ENCODE peak calls at places on chromosomes 2 and 18, in seven cellular contexts. One of them, this sample, is unnamed.

GRCh38 chr18:44802508-44802907 is 121.8 kb downstream of the SETBP1 start:
- DNase-seq in Calu3: no peak
- DNase-seq in heart left ventricle: no peak
- DNase-seq in nephron progenitor cell: no peak
- DNase-seq in neural crest cell: no peak
- DNase-seq in AG10803: peak
- DNase-seq in BJ: no peak
- DNase-seq in this sample: no peak

GRCh38 chr2:238285653-238286082 is 2.7 kb downstream of the PER2 start:
- DNase-seq in Calu3: peak
- DNase-seq in heart left ventricle: peak
- DNase-seq in nephron progenitor cell: peak
- DNase-seq in neural crest cell: peak
- DNase-seq in AG10803: peak
- DNase-seq in BJ: peak
- DNase-seq in this sample: no peak

GRCh38 chr2:37713258-37713700 is 41.8 kb upstream of the CDC42EP3 start:
- DNase-seq in Calu3: no peak
- DNase-seq in heart left ventricle: no peak
- DNase-seq in nephron progenitor cell: no peak
- DNase-seq in neural crest cell: no peak
- DNase-seq in AG10803: peak
- DNase-seq in BJ: peak
- DNase-seq in this sample: no peak

GRCh38 chr2:53104263-53104662 is 663.3 kb upstream of the CHAC2 start:
- DNase-seq in Calu3: peak
- DNase-seq in heart left ventricle: no peak
- DNase-seq in nephron progenitor cell: no peak
- DNase-seq in neural crest cell: no peak
- DNase-seq in AG10803: peak
- DNase-seq in BJ: no peak
- DNase-seq in this sample: no peak

GRCh38 chr2:48471048-48471474 is 58.9 kb upstream of the STON1 start:
- DNase-seq in Calu3: peak
- DNase-seq in heart left ventricle: no peak
- DNase-seq in nephron progenitor cell: peak
- DNase-seq in neural crest cell: peak
- DNase-seq in AG10803: peak
- DNase-seq in BJ: peak
- DNase-seq in this sample: no peak

GRCh38 chr2:134911386-134911785 is 7.2 kb upstream of the CCNT2 start:
- DNase-seq in Calu3: no peak
- DNase-seq in heart left ventricle: no peak
- DNase-seq in nephron progenitor cell: no peak
- DNase-seq in neural crest cell: no peak
- DNase-seq in AG10803: no peak
- DNase-seq in BJ: no peak
- DNase-seq in this sample: no peak

GRCh38 chr2:159867557-159868330 is 69.7 kb upstream of the CD302 start:
- DNase-seq in Calu3: no peak
- DNase-seq in heart left ventricle: no peak
- DNase-seq in nephron progenitor cell: no peak
- DNase-seq in neural crest cell: no peak
- DNase-seq in AG10803: no peak
- DNase-seq in BJ: no peak
- DNase-seq in this sample: no peak

GRCh38 chr2:15776629-15776919 is 163.8 kb upstream of the MYCN start:
- DNase-seq in Calu3: no peak
- DNase-seq in heart left ventricle: no peak
- DNase-seq in nephron progenitor cell: no peak
- DNase-seq in neural crest cell: no peak
- DNase-seq in AG10803: no peak
- DNase-seq in BJ: no peak
- DNase-seq in this sample: no peak

GRCh38 chr2:188600536-188601210 is 309.0 kb downstream of the GULP1 start:
- DNase-seq in Calu3: no peak
- DNase-seq in heart left ventricle: no peak
- DNase-seq in nephron progenitor cell: no peak
- DNase-seq in neural crest cell: no peak
- DNase-seq in AG10803: peak
- DNase-seq in BJ: peak
- DNase-seq in this sample: no peak

GRCh38 chr18:77055429-77056310 is 76.9 kb downstream of the MBP start:
- DNase-seq in Calu3: no peak
- DNase-seq in heart left ventricle: peak
- DNase-seq in nephron progenitor cell: no peak
- DNase-seq in neural crest cell: no peak
- DNase-seq in AG10803: no peak
- DNase-seq in BJ: no peak
- DNase-seq in this sample: no peak

GRCh38 chr2:61538920-61539559 is 884 bp upstream of the XPO1 start:
- DNase-seq in Calu3: peak
- DNase-seq in heart left ventricle: no peak
- DNase-seq in nephron progenitor cell: no peak
- DNase-seq in neural crest cell: no peak
- DNase-seq in AG10803: peak
- DNase-seq in BJ: no peak
- DNase-seq in this sample: no peak

GRCh38 chr2:15639323-15640251 is 47.9 kb downstream of the DDX1 start:
- DNase-seq in Calu3: no peak
- DNase-seq in heart left ventricle: no peak
- DNase-seq in nephron progenitor cell: no peak
- DNase-seq in neural crest cell: no peak
- DNase-seq in AG10803: no peak
- DNase-seq in BJ: no peak
- DNase-seq in this sample: no peak

GRCh38 chr2:197255550-197255949 is 55.0 kb downstream of the ANKRD44 start:
- DNase-seq in Calu3: no peak
- DNase-seq in heart left ventricle: peak
- DNase-seq in nephron progenitor cell: peak
- DNase-seq in neural crest cell: peak
- DNase-seq in AG10803: peak
- DNase-seq in BJ: no peak
- DNase-seq in this sample: no peak

GRCh38 chr2:10454505-10454904 is 6.4 kb upstream of the ODC1 start:
- DNase-seq in Calu3: no peak
- DNase-seq in heart left ventricle: peak
- DNase-seq in nephron progenitor cell: no peak
- DNase-seq in neural crest cell: no peak
- DNase-seq in AG10803: no peak
- DNase-seq in BJ: no peak
- DNase-seq in this sample: peak

GRCh38 chr2:870426-870825 is 80.2 kb upstream of the SNTG2 start:
- DNase-seq in Calu3: no peak
- DNase-seq in heart left ventricle: no peak
- DNase-seq in nephron progenitor cell: no peak
- DNase-seq in neural crest cell: no peak
- DNase-seq in AG10803: no peak
- DNase-seq in BJ: no peak
- DNase-seq in this sample: peak

GRCh38 chr2:24832991-24833671 is 39.9 kb downstream of the CENPO start:
- DNase-seq in Calu3: no peak
- DNase-seq in heart left ventricle: no peak
- DNase-seq in nephron progenitor cell: no peak
- DNase-seq in neural crest cell: no peak
- DNase-seq in AG10803: no peak
- DNase-seq in BJ: no peak
- DNase-seq in this sample: peak

GRCh38 chr2:60416221-60417008 is 137.0 kb downstream of the BCL11A start:
- DNase-seq in Calu3: peak
- DNase-seq in heart left ventricle: peak
- DNase-seq in nephron progenitor cell: no peak
- DNase-seq in neural crest cell: no peak
- DNase-seq in AG10803: peak
- DNase-seq in BJ: no peak
- DNase-seq in this sample: no peak

GRCh38 chr2:53969285-53970094 is 1.3 kb downstream of the PSME4 start:
- DNase-seq in Calu3: peak
- DNase-seq in heart left ventricle: no peak
- DNase-seq in nephron progenitor cell: no peak
- DNase-seq in neural crest cell: no peak
- DNase-seq in AG10803: peak
- DNase-seq in BJ: no peak
- DNase-seq in this sample: no peak

GRCh38 chr2:13558368-13558767 is 841.6 kb downstream of the TRIB2 start:
- DNase-seq in Calu3: peak
- DNase-seq in heart left ventricle: no peak
- DNase-seq in nephron progenitor cell: no peak
- DNase-seq in neural crest cell: no peak
- DNase-seq in AG10803: no peak
- DNase-seq in BJ: no peak
- DNase-seq in this sample: no peak

GRCh38 chr2:489838-490237 is 187.4 kb downstream of the TMEM18 start:
- DNase-seq in Calu3: no peak
- DNase-seq in heart left ventricle: no peak
- DNase-seq in nephron progenitor cell: no peak
- DNase-seq in neural crest cell: no peak
- DNase-seq in AG10803: no peak
- DNase-seq in BJ: no peak
- DNase-seq in this sample: no peak

GRCh38 chr18:70299393-70299792 is 10.5 kb downstream of the SOCS6 start:
- DNase-seq in Calu3: no peak
- DNase-seq in heart left ventricle: no peak
- DNase-seq in nephron progenitor cell: no peak
- DNase-seq in neural crest cell: no peak
- DNase-seq in AG10803: no peak
- DNase-seq in BJ: no peak
- DNase-seq in this sample: no peak

GRCh38 chr2:27250652-27251379 is 12.0 kb downstream of the SLC30A3 start:
- DNase-seq in Calu3: no peak
- DNase-seq in heart left ventricle: no peak
- DNase-seq in nephron progenitor cell: no peak
- DNase-seq in neural crest cell: no peak
- DNase-seq in AG10803: no peak
- DNase-seq in BJ: no peak
- DNase-seq in this sample: peak

GRCh38 chr2:226673314-226673723 is 126.3 kb downstream of the IRS1 start:
- DNase-seq in Calu3: peak
- DNase-seq in heart left ventricle: no peak
- DNase-seq in nephron progenitor cell: no peak
- DNase-seq in neural crest cell: no peak
- DNase-seq in AG10803: peak
- DNase-seq in BJ: no peak
- DNase-seq in this sample: no peak

GRCh38 chr2:219003267-219003634 is 10.0 kb upstream of the CRYBA2 start:
- DNase-seq in Calu3: no peak
- DNase-seq in heart left ventricle: no peak
- DNase-seq in nephron progenitor cell: no peak
- DNase-seq in neural crest cell: no peak
- DNase-seq in AG10803: no peak
- DNase-seq in BJ: no peak
- DNase-seq in this sample: no peak

GRCh38 chr2:131077966-131078365 is 15.3 kb downstream of the FAM168B start:
- DNase-seq in Calu3: no peak
- DNase-seq in heart left ventricle: no peak
- DNase-seq in nephron progenitor cell: no peak
- DNase-seq in neural crest cell: no peak
- DNase-seq in AG10803: no peak
- DNase-seq in BJ: no peak
- DNase-seq in this sample: no peak

GRCh38 chr2:22817197-22817596 is 567.8 kb upstream of the KLHL29 start:
- DNase-seq in Calu3: peak
- DNase-seq in heart left ventricle: peak
- DNase-seq in nephron progenitor cell: no peak
- DNase-seq in neural crest cell: no peak
- DNase-seq in AG10803: no peak
- DNase-seq in BJ: no peak
- DNase-seq in this sample: no peak

GRCh38 chr18:72427721-72428120 is 116.4 kb downstream of the CBLN2 start:
- DNase-seq in Calu3: no peak
- DNase-seq in heart left ventricle: no peak
- DNase-seq in nephron progenitor cell: no peak
- DNase-seq in neural crest cell: no peak
- DNase-seq in AG10803: peak
- DNase-seq in BJ: no peak
- DNase-seq in this sample: no peak

GRCh38 chr2:121943285-121943684 is 187.8 kb downstream of the TSN start:
- DNase-seq in Calu3: no peak
- DNase-seq in heart left ventricle: no peak
- DNase-seq in nephron progenitor cell: no peak
- DNase-seq in neural crest cell: no peak
- DNase-seq in AG10803: no peak
- DNase-seq in BJ: no peak
- DNase-seq in this sample: no peak

GRCh38 chr18:68445131-68445530 is 269.8 kb downstream of the TMX3 start:
- DNase-seq in Calu3: no peak
- DNase-seq in heart left ventricle: no peak
- DNase-seq in nephron progenitor cell: no peak
- DNase-seq in neural crest cell: no peak
- DNase-seq in AG10803: no peak
- DNase-seq in BJ: no peak
- DNase-seq in this sample: no peak

GRCh38 chr2:149329068-149329467 is 1.3 kb upstream of the LYPD6 start:
- DNase-seq in Calu3: peak
- DNase-seq in heart left ventricle: no peak
- DNase-seq in nephron progenitor cell: no peak
- DNase-seq in neural crest cell: peak
- DNase-seq in AG10803: no peak
- DNase-seq in BJ: no peak
- DNase-seq in this sample: no peak

GRCh38 chr2:229150317-229150716 is 120.8 kb downstream of the PID1 start:
- DNase-seq in Calu3: no peak
- DNase-seq in heart left ventricle: no peak
- DNase-seq in nephron progenitor cell: no peak
- DNase-seq in neural crest cell: no peak
- DNase-seq in AG10803: no peak
- DNase-seq in BJ: no peak
- DNase-seq in this sample: no peak
- TF ChIP-seq CTCF in Calu3: no peak
- TF ChIP-seq CTCF in heart left ventricle: no peak
- TF ChIP-seq CTCF in nephron progenitor cell: no peak
- TF ChIP-seq CTCF in neural crest cell: no peak
- TF ChIP-seq CTCF in AG10803: no peak
- TF ChIP-seq CTCF in BJ: no peak
- TF ChIP-seq CTCF in this sample: no peak

GRCh38 chr2:230471074-230471473 is 55.1 kb downstream of the SP100 start:
- DNase-seq in Calu3: no peak
- DNase-seq in heart left ventricle: no peak
- DNase-seq in nephron progenitor cell: no peak
- DNase-seq in neural crest cell: no peak
- DNase-seq in AG10803: no peak
- DNase-seq in BJ: no peak
- DNase-seq in this sample: no peak
- TF ChIP-seq CTCF in Calu3: no peak
- TF ChIP-seq CTCF in heart left ventricle: no peak
- TF ChIP-seq CTCF in nephron progenitor cell: no peak
- TF ChIP-seq CTCF in neural crest cell: no peak
- TF ChIP-seq CTCF in AG10803: no peak
- TF ChIP-seq CTCF in BJ: no peak
- TF ChIP-seq CTCF in this sample: no peak

GRCh38 chr2:101793277-101793969 is 95.9 kb downstream of the MAP4K4 start:
- DNase-seq in Calu3: no peak
- DNase-seq in heart left ventricle: peak
- DNase-seq in nephron progenitor cell: no peak
- DNase-seq in neural crest cell: no peak
- DNase-seq in AG10803: no peak
- DNase-seq in BJ: no peak
- DNase-seq in this sample: no peak
- TF ChIP-seq CTCF in Calu3: no peak
- TF ChIP-seq CTCF in heart left ventricle: no peak
- TF ChIP-seq CTCF in nephron progenitor cell: no peak
- TF ChIP-seq CTCF in neural crest cell: peak
- TF ChIP-seq CTCF in AG10803: peak
- TF ChIP-seq CTCF in BJ: peak
- TF ChIP-seq CTCF in this sample: peak

GRCh38 chr18:59839931-59840685 is 59.7 kb upstream of the PMAIP1 start:
- DNase-seq in Calu3: no peak
- DNase-seq in heart left ventricle: no peak
- DNase-seq in nephron progenitor cell: no peak
- DNase-seq in neural crest cell: no peak
- DNase-seq in AG10803: no peak
- DNase-seq in BJ: no peak
- DNase-seq in this sample: no peak
- TF ChIP-seq CTCF in Calu3: peak
- TF ChIP-seq CTCF in heart left ventricle: no peak
- TF ChIP-seq CTCF in nephron progenitor cell: no peak
- TF ChIP-seq CTCF in neural crest cell: peak
- TF ChIP-seq CTCF in AG10803: no peak
- TF ChIP-seq CTCF in BJ: peak
- TF ChIP-seq CTCF in this sample: peak

This sample was measured in chondrocyte.